ENCODE peak calls at places on chromosomes 4 and X, in ten cellular contexts. One of them, this sample, is unnamed.

GRCh38 chr4:66489783-66490452 is 819.6 kb upstream of the EPHA5 start:
- DNase-seq in head of caudate nucleus: no peak
- DNase-seq in HCT116: no peak
- DNase-seq in NCI-H524: no peak
- DNase-seq in activated T-helper 1 cell treated with anti-CD3 and anti-CD28 coated beads, Interleukin-2, amount 50 U/mL, for 16 hours: no peak
- DNase-seq in progenitor cell of endocrine pancreas: no peak
- DNase-seq in GM20000: no peak
- DNase-seq in OCI-M1: no peak
- DNase-seq in midbrain: no peak
- DNase-seq in amygdala: no peak
- DNase-seq in this sample: no peak

GRCh38 chrX:2928583-2929434 is at the start of gene ARSD:
- DNase-seq in progenitor cell of endocrine pancreas: peak
- DNase-seq in activated T-helper 1 cell treated with anti-CD3 and anti-CD28 coated beads, Interleukin-2, amount 50 U/mL, for 16 hours: peak
- DNase-seq in amygdala: peak
- DNase-seq in head of caudate nucleus: peak
- DNase-seq in NCI-H524: peak
- DNase-seq in HCT116: peak
- DNase-seq in midbrain: peak
- DNase-seq in GM20000: peak
- DNase-seq in OCI-M1: peak
- DNase-seq in this sample: no peak

GRCh38 chr4:16029329-16029728 is 54.5 kb downstream of the PROM1 start:
- DNase-seq in GM20000: no peak
- DNase-seq in HCT116: no peak
- DNase-seq in activated T-helper 1 cell treated with anti-CD3 and anti-CD28 coated beads, Interleukin-2, amount 50 U/mL, for 16 hours: no peak
- DNase-seq in amygdala: no peak
- DNase-seq in head of caudate nucleus: no peak
- DNase-seq in OCI-M1: no peak
- DNase-seq in midbrain: no peak
- DNase-seq in NCI-H524: peak
- DNase-seq in progenitor cell of endocrine pancreas: no peak
- DNase-seq in this sample: no peak

GRCh38 chr4:69653147-69653546 is at the start of gene UGT2A1:
- DNase-seq in NCI-H524: no peak
- DNase-seq in midbrain: no peak
- DNase-seq in progenitor cell of endocrine pancreas: no peak
- DNase-seq in head of caudate nucleus: no peak
- DNase-seq in GM20000: no peak
- DNase-seq in OCI-M1: no peak
- DNase-seq in activated T-helper 1 cell treated with anti-CD3 and anti-CD28 coated beads, Interleukin-2, amount 50 U/mL, for 16 hours: no peak
- DNase-seq in amygdala: no peak
- DNase-seq in HCT116: no peak
- DNase-seq in this sample: no peak

GRCh38 chr4:56979674-56980073 is 978 bp downstream of the POLR2B start:
- DNase-seq in GM20000: no peak
- DNase-seq in head of caudate nucleus: no peak
- DNase-seq in HCT116: no peak
- DNase-seq in amygdala: no peak
- DNase-seq in OCI-M1: peak
- DNase-seq in NCI-H524: no peak
- DNase-seq in progenitor cell of endocrine pancreas: no peak
- DNase-seq in midbrain: no peak
- DNase-seq in activated T-helper 1 cell treated with anti-CD3 and anti-CD28 coated beads, Interleukin-2, amount 50 U/mL, for 16 hours: peak
- DNase-seq in this sample: peak

GRCh38 chr4:25402521-25402920 is 25.5 kb downstream of the ANAPC4 start:
- DNase-seq in midbrain: no peak
- DNase-seq in head of caudate nucleus: no peak
- DNase-seq in OCI-M1: no peak
- DNase-seq in NCI-H524: no peak
- DNase-seq in HCT116: no peak
- DNase-seq in progenitor cell of endocrine pancreas: no peak
- DNase-seq in activated T-helper 1 cell treated with anti-CD3 and anti-CD28 coated beads, Interleukin-2, amount 50 U/mL, for 16 hours: no peak
- DNase-seq in GM20000: no peak
- DNase-seq in amygdala: no peak
- DNase-seq in this sample: no peak

GRCh38 chr4:4780634-4781287 is 78.7 kb upstream of the MSX1 start:
- DNase-seq in OCI-M1: no peak
- DNase-seq in NCI-H524: no peak
- DNase-seq in head of caudate nucleus: no peak
- DNase-seq in amygdala: no peak
- DNase-seq in activated T-helper 1 cell treated with anti-CD3 and anti-CD28 coated beads, Interleukin-2, amount 50 U/mL, for 16 hours: no peak
- DNase-seq in progenitor cell of endocrine pancreas: no peak
- DNase-seq in GM20000: no peak
- DNase-seq in HCT116: no peak
- DNase-seq in midbrain: no peak
- DNase-seq in this sample: no peak

GRCh38 chrX:154761977-154762528 is 611 bp upstream of the DKC1 start:
- DNase-seq in activated T-helper 1 cell treated with anti-CD3 and anti-CD28 coated beads, Interleukin-2, amount 50 U/mL, for 16 hours: no peak
- DNase-seq in OCI-M1: peak
- DNase-seq in progenitor cell of endocrine pancreas: no peak
- DNase-seq in amygdala: no peak
- DNase-seq in midbrain: no peak
- DNase-seq in HCT116: no peak
- DNase-seq in head of caudate nucleus: no peak
- DNase-seq in NCI-H524: peak
- DNase-seq in GM20000: no peak
- DNase-seq in this sample: no peak

GRCh38 chr4:145878501-145879435 is 59.9 kb downstream of the ZNF827 start:
- DNase-seq in HCT116: no peak
- DNase-seq in GM20000: no peak
- DNase-seq in progenitor cell of endocrine pancreas: no peak
- DNase-seq in head of caudate nucleus: no peak
- DNase-seq in OCI-M1: no peak
- DNase-seq in amygdala: no peak
- DNase-seq in activated T-helper 1 cell treated with anti-CD3 and anti-CD28 coated beads, Interleukin-2, amount 50 U/mL, for 16 hours: no peak
- DNase-seq in NCI-H524: no peak
- DNase-seq in midbrain: no peak
- DNase-seq in this sample: no peak

GRCh38 chr4:26736621-26737020 is 124.0 kb upstream of the STIM2 start:
- DNase-seq in GM20000: no peak
- DNase-seq in OCI-M1: no peak
- DNase-seq in progenitor cell of endocrine pancreas: no peak
- DNase-seq in HCT116: no peak
- DNase-seq in midbrain: no peak
- DNase-seq in amygdala: no peak
- DNase-seq in head of caudate nucleus: no peak
- DNase-seq in NCI-H524: peak
- DNase-seq in activated T-helper 1 cell treated with anti-CD3 and anti-CD28 coated beads, Interleukin-2, amount 50 U/mL, for 16 hours: no peak
- DNase-seq in this sample: no peak

GRCh38 chr4:112830753-112831386 is 193.9 kb downstream of the LARP7 start:
- DNase-seq in GM20000: no peak
- DNase-seq in progenitor cell of endocrine pancreas: no peak
- DNase-seq in midbrain: no peak
- DNase-seq in head of caudate nucleus: no peak
- DNase-seq in NCI-H524: no peak
- DNase-seq in amygdala: no peak
- DNase-seq in activated T-helper 1 cell treated with anti-CD3 and anti-CD28 coated beads, Interleukin-2, amount 50 U/mL, for 16 hours: no peak
- DNase-seq in HCT116: no peak
- DNase-seq in OCI-M1: no peak
- DNase-seq in this sample: no peak

GRCh38 chr4:71296945-71297344 is 41.9 kb upstream of the SLC4A4 start:
- DNase-seq in GM20000: no peak
- DNase-seq in midbrain: peak
- DNase-seq in amygdala: peak
- DNase-seq in HCT116: no peak
- DNase-seq in OCI-M1: no peak
- DNase-seq in activated T-helper 1 cell treated with anti-CD3 and anti-CD28 coated beads, Interleukin-2, amount 50 U/mL, for 16 hours: no peak
- DNase-seq in progenitor cell of endocrine pancreas: no peak
- DNase-seq in NCI-H524: no peak
- DNase-seq in head of caudate nucleus: no peak
- DNase-seq in this sample: no peak

GRCh38 chr4:128847074-128847724 is 37.7 kb downstream of the JADE1 start:
- DNase-seq in activated T-helper 1 cell treated with anti-CD3 and anti-CD28 coated beads, Interleukin-2, amount 50 U/mL, for 16 hours: no peak
- DNase-seq in GM20000: no peak
- DNase-seq in midbrain: no peak
- DNase-seq in amygdala: no peak
- DNase-seq in progenitor cell of endocrine pancreas: no peak
- DNase-seq in NCI-H524: no peak
- DNase-seq in HCT116: no peak
- DNase-seq in OCI-M1: no peak
- DNase-seq in head of caudate nucleus: no peak
- DNase-seq in this sample: peak

GRCh38 chr4:87179751-87180150 is 40.7 kb downstream of the KLHL8 start:
- DNase-seq in GM20000: no peak
- DNase-seq in HCT116: no peak
- DNase-seq in midbrain: no peak
- DNase-seq in amygdala: no peak
- DNase-seq in progenitor cell of endocrine pancreas: no peak
- DNase-seq in OCI-M1: no peak
- DNase-seq in NCI-H524: no peak
- DNase-seq in activated T-helper 1 cell treated with anti-CD3 and anti-CD28 coated beads, Interleukin-2, amount 50 U/mL, for 16 hours: no peak
- DNase-seq in head of caudate nucleus: no peak
- DNase-seq in this sample: no peak

GRCh38 chr4:156948133-156948532 is 23.5 kb downstream of the PDGFC start:
- DNase-seq in progenitor cell of endocrine pancreas: no peak
- DNase-seq in activated T-helper 1 cell treated with anti-CD3 and anti-CD28 coated beads, Interleukin-2, amount 50 U/mL, for 16 hours: no peak
- DNase-seq in OCI-M1: no peak
- DNase-seq in head of caudate nucleus: no peak
- DNase-seq in NCI-H524: no peak
- DNase-seq in amygdala: no peak
- DNase-seq in HCT116: no peak
- DNase-seq in GM20000: no peak
- DNase-seq in midbrain: no peak
- DNase-seq in this sample: no peak

GRCh38 chr4:66577922-66578321 is 907.6 kb upstream of the EPHA5 start:
- DNase-seq in HCT116: no peak
- DNase-seq in amygdala: no peak
- DNase-seq in NCI-H524: no peak
- DNase-seq in GM20000: no peak
- DNase-seq in progenitor cell of endocrine pancreas: no peak
- DNase-seq in midbrain: no peak
- DNase-seq in activated T-helper 1 cell treated with anti-CD3 and anti-CD28 coated beads, Interleukin-2, amount 50 U/mL, for 16 hours: no peak
- DNase-seq in head of caudate nucleus: no peak
- DNase-seq in OCI-M1: no peak
- DNase-seq in this sample: no peak

GRCh38 chrX:150773117-150773516 is 79.9 kb downstream of the MTMR1 start:
- DNase-seq in midbrain: no peak
- DNase-seq in amygdala: no peak
- DNase-seq in OCI-M1: no peak
- DNase-seq in NCI-H524: no peak
- DNase-seq in activated T-helper 1 cell treated with anti-CD3 and anti-CD28 coated beads, Interleukin-2, amount 50 U/mL, for 16 hours: no peak
- DNase-seq in GM20000: no peak
- DNase-seq in head of caudate nucleus: no peak
- DNase-seq in HCT116: no peak
- DNase-seq in progenitor cell of endocrine pancreas: no peak
- DNase-seq in this sample: no peak

GRCh38 chrX:41238543-41238942 is 95.4 kb upstream of the DDX3X start:
- DNase-seq in activated T-helper 1 cell treated with anti-CD3 and anti-CD28 coated beads, Interleukin-2, amount 50 U/mL, for 16 hours: no peak
- DNase-seq in OCI-M1: peak
- DNase-seq in progenitor cell of endocrine pancreas: no peak
- DNase-seq in GM20000: no peak
- DNase-seq in NCI-H524: no peak
- DNase-seq in midbrain: no peak
- DNase-seq in HCT116: no peak
- DNase-seq in head of caudate nucleus: no peak
- DNase-seq in amygdala: no peak
- DNase-seq in this sample: peak

GRCh38 chr4:119142837-119143236 is 7.2 kb downstream of the MYOZ2 start:
- DNase-seq in HCT116: no peak
- DNase-seq in amygdala: no peak
- DNase-seq in progenitor cell of endocrine pancreas: no peak
- DNase-seq in midbrain: no peak
- DNase-seq in OCI-M1: no peak
- DNase-seq in head of caudate nucleus: no peak
- DNase-seq in activated T-helper 1 cell treated with anti-CD3 and anti-CD28 coated beads, Interleukin-2, amount 50 U/mL, for 16 hours: no peak
- DNase-seq in NCI-H524: no peak
- DNase-seq in GM20000: no peak
- DNase-seq in this sample: no peak

GRCh38 chr4:138327334-138327733 is 85.2 kb upstream of the SLC7A11 start:
- DNase-seq in GM20000: no peak
- DNase-seq in amygdala: no peak
- DNase-seq in progenitor cell of endocrine pancreas: no peak
- DNase-seq in activated T-helper 1 cell treated with anti-CD3 and anti-CD28 coated beads, Interleukin-2, amount 50 U/mL, for 16 hours: no peak
- DNase-seq in midbrain: no peak
- DNase-seq in HCT116: no peak
- DNase-seq in head of caudate nucleus: no peak
- DNase-seq in NCI-H524: no peak
- DNase-seq in OCI-M1: no peak
- DNase-seq in this sample: no peak

GRCh38 chr4:18844726-18845125 is 823.2 kb upstream of the LCORL start:
- DNase-seq in head of caudate nucleus: no peak
- DNase-seq in progenitor cell of endocrine pancreas: no peak
- DNase-seq in midbrain: no peak
- DNase-seq in amygdala: no peak
- DNase-seq in GM20000: no peak
- DNase-seq in HCT116: no peak
- DNase-seq in activated T-helper 1 cell treated with anti-CD3 and anti-CD28 coated beads, Interleukin-2, amount 50 U/mL, for 16 hours: no peak
- DNase-seq in NCI-H524: no peak
- DNase-seq in OCI-M1: no peak
- DNase-seq in this sample: no peak

GRCh38 chr4:185304541-185304940 is 91.2 kb downstream of the LRP2BP start:
- DNase-seq in amygdala: no peak
- DNase-seq in activated T-helper 1 cell treated with anti-CD3 and anti-CD28 coated beads, Interleukin-2, amount 50 U/mL, for 16 hours: no peak
- DNase-seq in progenitor cell of endocrine pancreas: no peak
- DNase-seq in midbrain: no peak
- DNase-seq in OCI-M1: no peak
- DNase-seq in head of caudate nucleus: no peak
- DNase-seq in NCI-H524: no peak
- DNase-seq in HCT116: no peak
- DNase-seq in GM20000: no peak
- DNase-seq in this sample: no peak

GRCh38 chrX:136779346-136779781 is 1.4 kb downstream of the ARHGEF6 start:
- DNase-seq in progenitor cell of endocrine pancreas: no peak
- DNase-seq in GM20000: no peak
- DNase-seq in midbrain: no peak
- DNase-seq in activated T-helper 1 cell treated with anti-CD3 and anti-CD28 coated beads, Interleukin-2, amount 50 U/mL, for 16 hours: no peak
- DNase-seq in NCI-H524: no peak
- DNase-seq in head of caudate nucleus: no peak
- DNase-seq in OCI-M1: peak
- DNase-seq in amygdala: no peak
- DNase-seq in HCT116: no peak
- DNase-seq in this sample: peak

GRCh38 chr4:6943012-6943869 is 33.6 kb downstream of the TBC1D14 start:
- DNase-seq in head of caudate nucleus: no peak
- DNase-seq in GM20000: no peak
- DNase-seq in midbrain: no peak
- DNase-seq in activated T-helper 1 cell treated with anti-CD3 and anti-CD28 coated beads, Interleukin-2, amount 50 U/mL, for 16 hours: no peak
- DNase-seq in amygdala: no peak
- DNase-seq in OCI-M1: no peak
- DNase-seq in NCI-H524: no peak
- DNase-seq in HCT116: peak
- DNase-seq in progenitor cell of endocrine pancreas: no peak
- DNase-seq in this sample: no peak

GRCh38 chr4:2179717-2180116 is 62.2 kb downstream of the HAUS3 start:
- DNase-seq in NCI-H524: no peak
- DNase-seq in HCT116: no peak
- DNase-seq in GM20000: no peak
- DNase-seq in activated T-helper 1 cell treated with anti-CD3 and anti-CD28 coated beads, Interleukin-2, amount 50 U/mL, for 16 hours: no peak
- DNase-seq in amygdala: no peak
- DNase-seq in midbrain: no peak
- DNase-seq in head of caudate nucleus: no peak
- DNase-seq in OCI-M1: no peak
- DNase-seq in progenitor cell of endocrine pancreas: no peak
- DNase-seq in this sample: no peak

GRCh38 chrX:9466115-9466495 is 1.2 kb downstream of the TBL1X start:
- DNase-seq in NCI-H524: no peak
- DNase-seq in progenitor cell of endocrine pancreas: no peak
- DNase-seq in GM20000: peak
- DNase-seq in head of caudate nucleus: peak
- DNase-seq in midbrain: no peak
- DNase-seq in activated T-helper 1 cell treated with anti-CD3 and anti-CD28 coated beads, Interleukin-2, amount 50 U/mL, for 16 hours: no peak
- DNase-seq in HCT116: no peak
- DNase-seq in OCI-M1: peak
- DNase-seq in amygdala: peak
- DNase-seq in this sample: no peak

GRCh38 chrX:10007604-10008003 is 40.4 kb downstream of the CLDN34 start:
- DNase-seq in midbrain: no peak
- DNase-seq in head of caudate nucleus: no peak
- DNase-seq in activated T-helper 1 cell treated with anti-CD3 and anti-CD28 coated beads, Interleukin-2, amount 50 U/mL, for 16 hours: no peak
- DNase-seq in GM20000: no peak
- DNase-seq in progenitor cell of endocrine pancreas: no peak
- DNase-seq in HCT116: no peak
- DNase-seq in amygdala: no peak
- DNase-seq in OCI-M1: peak
- DNase-seq in NCI-H524: peak
- DNase-seq in this sample: no peak

GRCh38 chrX:34848281-34848680 is 94.3 kb upstream of the FAM47B start:
- DNase-seq in NCI-H524: no peak
- DNase-seq in midbrain: no peak
- DNase-seq in OCI-M1: no peak
- DNase-seq in amygdala: no peak
- DNase-seq in activated T-helper 1 cell treated with anti-CD3 and anti-CD28 coated beads, Interleukin-2, amount 50 U/mL, for 16 hours: no peak
- DNase-seq in head of caudate nucleus: no peak
- DNase-seq in GM20000: no peak
- DNase-seq in HCT116: no peak
- DNase-seq in progenitor cell of endocrine pancreas: no peak
- DNase-seq in this sample: no peak